ENCODE peak calls at places on chromosomes 1 and 21, in nine cellular contexts. One of them, this sample, is unnamed.

GRCh38 chr1:54312874-54313316 is 93.3 kb downstream of the SSBP3 start:
- DNase-seq in transverse colon: peak; percentile 47
- DNase-seq in H1: no peak
- DNase-seq in A549: no peak
- DNase-seq in sigmoid colon: peak; percentile 91
- DNase-seq in stomach: no peak
- DNase-seq in SK-N-SH: peak; percentile 73
- DNase-seq in esophagus muscularis mucosa: peak; percentile 94
- DNase-seq in tibial nerve: no peak
- DNase-seq in this sample: peak; percentile 90

GRCh38 chr1:16248603-16249534 is 11.9 kb upstream of the CPLANE2 start:
- DNase-seq in transverse colon: peak; percentile 83
- DNase-seq in H1: no peak
- DNase-seq in A549: no peak
- DNase-seq in sigmoid colon: peak; percentile 91
- DNase-seq in stomach: peak; percentile 94
- DNase-seq in SK-N-SH: peak; percentile 80
- DNase-seq in esophagus muscularis mucosa: no peak
- DNase-seq in tibial nerve: peak; percentile 79
- DNase-seq in this sample: peak; percentile 86

GRCh38 chr21:42117229-42118048 is 46.3 kb downstream of the UMODL1 start:
- DNase-seq in transverse colon: peak; percentile 87
- DNase-seq in H1: no peak
- DNase-seq in A549: peak; percentile 60
- DNase-seq in sigmoid colon: peak; percentile 85
- DNase-seq in stomach: peak; percentile 83
- DNase-seq in SK-N-SH: peak; percentile 83
- DNase-seq in esophagus muscularis mucosa: no peak
- DNase-seq in tibial nerve: peak; percentile 75
- DNase-seq in this sample: peak; percentile 82

GRCh38 chr1:151371340-151371739 is 1.2 kb downstream of the SELENBP1 start:
- DNase-seq in transverse colon: peak; percentile 69
- DNase-seq in H1: no peak
- DNase-seq in A549: no peak
- DNase-seq in sigmoid colon: peak; percentile 90
- DNase-seq in stomach: peak; percentile 84
- DNase-seq in SK-N-SH: no peak
- DNase-seq in esophagus muscularis mucosa: no peak
- DNase-seq in tibial nerve: peak; percentile 61
- DNase-seq in this sample: peak; percentile 66

GRCh38 chr1:119364640-119365039 is 3.9 kb upstream of the HAO2 start:
- DNase-seq in transverse colon: no peak
- DNase-seq in H1: no peak
- DNase-seq in A549: no peak
- DNase-seq in sigmoid colon: no peak
- DNase-seq in stomach: no peak
- DNase-seq in SK-N-SH: no peak
- DNase-seq in esophagus muscularis mucosa: no peak
- DNase-seq in tibial nerve: no peak
- DNase-seq in this sample: no peak

GRCh38 chr1:27522860-27523665 is 33.1 kb upstream of the WASF2 start:
- DNase-seq in transverse colon: no peak
- DNase-seq in H1: no peak
- DNase-seq in A549: no peak
- DNase-seq in sigmoid colon: no peak
- DNase-seq in stomach: no peak
- DNase-seq in SK-N-SH: no peak
- DNase-seq in esophagus muscularis mucosa: no peak
- DNase-seq in tibial nerve: no peak
- DNase-seq in this sample: peak; percentile 57

GRCh38 chr1:235160965-235161684 is at the start of gene RBM34:
- DNase-seq in transverse colon: peak; percentile 95
- DNase-seq in H1: peak; percentile 62
- DNase-seq in A549: peak; percentile 93
- DNase-seq in sigmoid colon: peak; percentile 95
- DNase-seq in stomach: peak; percentile 94
- DNase-seq in SK-N-SH: peak; percentile 93
- DNase-seq in esophagus muscularis mucosa: peak; percentile 97
- DNase-seq in tibial nerve: peak; percentile 83
- DNase-seq in this sample: peak; percentile 94

GRCh38 chr21:43736224-43736883 is 17.4 kb downstream of the PDXK start:
- DNase-seq in transverse colon: no peak
- DNase-seq in H1: no peak
- DNase-seq in A549: no peak
- DNase-seq in sigmoid colon: peak; percentile 60
- DNase-seq in stomach: no peak
- DNase-seq in SK-N-SH: no peak
- DNase-seq in esophagus muscularis mucosa: no peak
- DNase-seq in tibial nerve: no peak
- DNase-seq in this sample: no peak

GRCh38 chr1:10935724-10936123 is 76.7 kb upstream of the TARDBP start:
- DNase-seq in transverse colon: no peak
- DNase-seq in H1: no peak
- DNase-seq in A549: no peak
- DNase-seq in sigmoid colon: no peak
- DNase-seq in stomach: no peak
- DNase-seq in SK-N-SH: no peak
- DNase-seq in esophagus muscularis mucosa: no peak
- DNase-seq in tibial nerve: no peak
- DNase-seq in this sample: no peak

GRCh38 chr1:22077728-22078127 is 25.2 kb downstream of the CDC42 start:
- DNase-seq in transverse colon: no peak
- DNase-seq in H1: no peak
- DNase-seq in A549: no peak
- DNase-seq in sigmoid colon: no peak
- DNase-seq in stomach: no peak
- DNase-seq in SK-N-SH: no peak
- DNase-seq in esophagus muscularis mucosa: no peak
- DNase-seq in tibial nerve: no peak
- DNase-seq in this sample: no peak

GRCh38 chr1:96510911-96511310 is 210.7 kb upstream of the PTBP2 start:
- DNase-seq in transverse colon: peak; percentile 17
- DNase-seq in H1: no peak
- DNase-seq in A549: no peak
- DNase-seq in sigmoid colon: no peak
- DNase-seq in stomach: no peak
- DNase-seq in SK-N-SH: no peak
- DNase-seq in esophagus muscularis mucosa: no peak
- DNase-seq in tibial nerve: no peak
- DNase-seq in this sample: no peak

GRCh38 chr1:156444407-156445001 is 56.1 kb downstream of the MEF2D start:
- DNase-seq in transverse colon: no peak
- DNase-seq in H1: no peak
- DNase-seq in A549: peak; percentile 52
- DNase-seq in sigmoid colon: no peak
- DNase-seq in stomach: no peak
- DNase-seq in SK-N-SH: peak; percentile 60
- DNase-seq in esophagus muscularis mucosa: no peak
- DNase-seq in tibial nerve: no peak
- DNase-seq in this sample: no peak

GRCh38 chr1:10516925-10517676 is 42.4 kb downstream of the PEX14 start:
- DNase-seq in transverse colon: no peak
- DNase-seq in H1: no peak
- DNase-seq in A549: no peak
- DNase-seq in sigmoid colon: no peak
- DNase-seq in stomach: no peak
- DNase-seq in SK-N-SH: no peak
- DNase-seq in esophagus muscularis mucosa: no peak
- DNase-seq in tibial nerve: no peak
- DNase-seq in this sample: no peak

GRCh38 chr1:232047473-232047872 is 420.9 kb downstream of the DISC1 start:
- DNase-seq in transverse colon: no peak
- DNase-seq in H1: no peak
- DNase-seq in A549: no peak
- DNase-seq in sigmoid colon: no peak
- DNase-seq in stomach: no peak
- DNase-seq in SK-N-SH: no peak
- DNase-seq in esophagus muscularis mucosa: no peak
- DNase-seq in tibial nerve: no peak
- DNase-seq in this sample: no peak

GRCh38 chr1:9670085-9670484 is 18.6 kb downstream of the PIK3CD start:
- DNase-seq in transverse colon: no peak
- DNase-seq in H1: no peak
- DNase-seq in A549: no peak
- DNase-seq in sigmoid colon: no peak
- DNase-seq in stomach: no peak
- DNase-seq in SK-N-SH: no peak
- DNase-seq in esophagus muscularis mucosa: no peak
- DNase-seq in tibial nerve: no peak
- DNase-seq in this sample: no peak

GRCh38 chr1:190560161-190560681 is 82.6 kb upstream of the BRINP3 start:
- DNase-seq in transverse colon: no peak
- DNase-seq in H1: no peak
- DNase-seq in A549: no peak
- DNase-seq in sigmoid colon: no peak
- DNase-seq in stomach: no peak
- DNase-seq in SK-N-SH: no peak
- DNase-seq in esophagus muscularis mucosa: no peak
- DNase-seq in tibial nerve: no peak
- DNase-seq in this sample: no peak

GRCh38 chr1:233172201-233172600 is 123.3 kb downstream of the PCNX2 start:
- DNase-seq in transverse colon: no peak
- DNase-seq in H1: no peak
- DNase-seq in A549: no peak
- DNase-seq in sigmoid colon: no peak
- DNase-seq in stomach: no peak
- DNase-seq in SK-N-SH: no peak
- DNase-seq in esophagus muscularis mucosa: no peak
- DNase-seq in tibial nerve: no peak
- DNase-seq in this sample: no peak

GRCh38 chr1:14778882-14779594 is 180.6 kb downstream of the KAZN start:
- DNase-seq in transverse colon: peak; percentile 30
- DNase-seq in H1: peak; percentile 43
- DNase-seq in A549: peak; percentile 30
- DNase-seq in sigmoid colon: no peak
- DNase-seq in stomach: peak; percentile 64
- DNase-seq in SK-N-SH: peak; percentile 55
- DNase-seq in esophagus muscularis mucosa: no peak
- DNase-seq in tibial nerve: no peak
- DNase-seq in this sample: no peak

GRCh38 chr21:22374218-22374969 is 1376.2 kb downstream of the NCAM2 start:
- DNase-seq in transverse colon: no peak
- DNase-seq in H1: peak; percentile 25
- DNase-seq in A549: no peak
- DNase-seq in sigmoid colon: no peak
- DNase-seq in stomach: no peak
- DNase-seq in SK-N-SH: no peak
- DNase-seq in esophagus muscularis mucosa: no peak
- DNase-seq in tibial nerve: no peak
- DNase-seq in this sample: no peak

GRCh38 chr1:171715813-171716251 is 26.0 kb downstream of the VAMP4 start:
- DNase-seq in transverse colon: no peak
- DNase-seq in H1: no peak
- DNase-seq in A549: no peak
- DNase-seq in sigmoid colon: no peak
- DNase-seq in stomach: no peak
- DNase-seq in SK-N-SH: no peak
- DNase-seq in esophagus muscularis mucosa: no peak
- DNase-seq in tibial nerve: no peak
- DNase-seq in this sample: no peak

GRCh38 chr1:10701145-10701544 is 95.3 kb downstream of the CASZ1 start:
- DNase-seq in transverse colon: no peak
- DNase-seq in H1: no peak
- DNase-seq in A549: no peak
- DNase-seq in sigmoid colon: no peak
- DNase-seq in stomach: no peak
- DNase-seq in SK-N-SH: no peak
- DNase-seq in esophagus muscularis mucosa: no peak
- DNase-seq in tibial nerve: no peak
- DNase-seq in this sample: no peak

DNA sequence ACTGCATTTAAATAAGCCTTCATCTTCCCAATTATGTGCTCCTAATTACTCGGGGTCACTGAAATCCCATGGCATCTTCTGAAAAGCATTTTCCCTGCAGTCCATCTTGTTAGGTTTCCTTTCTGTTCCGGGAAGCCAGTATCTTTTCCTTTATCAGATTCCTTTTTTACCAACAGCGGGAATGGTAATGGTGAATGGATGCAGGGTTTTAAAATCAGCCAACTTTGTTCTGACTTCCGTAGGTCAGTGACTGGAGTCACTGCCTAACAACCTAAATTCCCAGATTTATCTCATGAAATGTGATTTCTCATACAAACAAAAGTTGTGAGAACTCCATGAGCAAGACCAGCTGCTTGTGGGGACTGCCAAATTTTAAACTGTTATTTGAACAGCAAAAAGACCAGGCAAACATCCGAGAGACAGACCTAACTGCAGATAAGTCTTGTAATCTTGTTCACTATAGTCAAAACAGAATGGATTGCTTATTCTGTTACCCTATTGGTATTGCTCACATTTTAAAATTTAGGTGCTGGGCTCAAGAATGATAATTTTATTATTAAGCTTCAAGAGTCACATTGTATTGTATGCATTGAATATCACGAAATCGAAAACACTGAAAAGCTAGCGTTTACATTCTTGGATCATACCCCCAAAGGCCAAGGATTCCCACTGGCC is 1.2 kb upstream of the RWDD3 start:
- DNase-seq in transverse colon: no peak
- DNase-seq in H1: no peak
- DNase-seq in A549: no peak
- DNase-seq in sigmoid colon: no peak
- DNase-seq in stomach: no peak
- DNase-seq in SK-N-SH: no peak
- DNase-seq in esophagus muscularis mucosa: no peak
- DNase-seq in tibial nerve: no peak
- DNase-seq in this sample: no peak
- H3K4me3 ChIP-seq in transverse colon: peak overlapping the region; percentile 84
- H3K4me3 ChIP-seq in H1: peak overlapping the region; percentile 90
- H3K4me3 ChIP-seq in A549: peak overlapping the region; percentile 98
- H3K4me3 ChIP-seq in sigmoid colon: peak overlapping the region; percentile 83
- H3K4me3 ChIP-seq in stomach: peak overlapping the region; percentile 72
- H3K4me3 ChIP-seq in SK-N-SH: no peak overlapping the region
- H3K4me3 ChIP-seq in esophagus muscularis mucosa: peak overlapping the region; percentile 76
- H3K4me3 ChIP-seq in tibial nerve: peak overlapping the region; percentile 92
- H3K4me3 ChIP-seq in this sample: peak overlapping the region; percentile 92

GRCh38 chr1:218584418-218585155 is 239.5 kb downstream of the TGFB2 start:
- DNase-seq in transverse colon: no peak
- DNase-seq in H1: no peak
- DNase-seq in A549: no peak
- DNase-seq in sigmoid colon: no peak
- DNase-seq in stomach: no peak
- DNase-seq in SK-N-SH: no peak
- DNase-seq in esophagus muscularis mucosa: no peak
- DNase-seq in tibial nerve: no peak
- DNase-seq in this sample: no peak
- TF ChIP-seq EP300 in transverse colon: no peak
- TF ChIP-seq EP300 in H1: no peak
- TF ChIP-seq EP300 in A549: no peak
- TF ChIP-seq EP300 in sigmoid colon: no peak
- TF ChIP-seq EP300 in stomach: no peak
- TF ChIP-seq EP300 in SK-N-SH: no peak
- TF ChIP-seq EP300 in esophagus muscularis mucosa: no peak
- TF ChIP-seq EP300 in tibial nerve: no peak
- TF ChIP-seq EP300 in this sample: no peak

GRCh38 chr1:7879228-7879627 is 26.4 kb upstream of the UTS2 start:
- DNase-seq in transverse colon: no peak
- DNase-seq in H1: no peak
- DNase-seq in A549: no peak
- DNase-seq in sigmoid colon: no peak
- DNase-seq in stomach: no peak
- DNase-seq in SK-N-SH: no peak
- DNase-seq in esophagus muscularis mucosa: no peak
- DNase-seq in tibial nerve: no peak
- DNase-seq in this sample: no peak
- TF ChIP-seq CTCF in transverse colon: no peak
- TF ChIP-seq CTCF in H1: no peak
- TF ChIP-seq CTCF in A549: no peak
- TF ChIP-seq CTCF in sigmoid colon: no peak
- TF ChIP-seq CTCF in stomach: no peak
- TF ChIP-seq CTCF in SK-N-SH: no peak
- TF ChIP-seq CTCF in esophagus muscularis mucosa: no peak
- TF ChIP-seq CTCF in tibial nerve: no peak
- TF ChIP-seq CTCF in this sample: no peak

GRCh38 chr1:162070825-162071224 is 1.3 kb downstream of the NOS1AP start:
- DNase-seq in transverse colon: peak; percentile 25
- DNase-seq in H1: no peak
- DNase-seq in A549: no peak
- DNase-seq in sigmoid colon: no peak
- DNase-seq in stomach: no peak
- DNase-seq in SK-N-SH: no peak
- DNase-seq in esophagus muscularis mucosa: no peak
- DNase-seq in tibial nerve: no peak
- DNase-seq in this sample: no peak
- H3K4me3 ChIP-seq in transverse colon: peak overlapping the region; percentile 93
- H3K4me3 ChIP-seq in H1: peak overlapping the region; percentile 78
- H3K4me3 ChIP-seq in A549: peak overlapping the region; percentile 74
- H3K4me3 ChIP-seq in sigmoid colon: peak overlapping the region; percentile 40
- H3K4me3 ChIP-seq in stomach: peak overlapping the region; percentile 88
- H3K4me3 ChIP-seq in SK-N-SH: no peak overlapping the region
- H3K4me3 ChIP-seq in esophagus muscularis mucosa: peak overlapping the region; percentile 90
- H3K4me3 ChIP-seq in tibial nerve: peak overlapping the region; percentile 90
- H3K4me3 ChIP-seq in this sample: no peak overlapping the region

This sample was measured in ovary.